ENCODE peak calls at places on chromosomes 7 and 10, in six cellular contexts. B is iPS DF 19.7, Y is NCI-H2081, Q is GM12892, O is osteocyte, F is mucosa of gallbladder. A is an unnamed sample.

GRCh38 chr10:93115661-93116383 is 42.1 kb downstream of the CYP26A1 start:
- DNase-seq in O (peak; percentile 84), Q (peak; percentile 43), Y (peak; percentile 12), B (peak; percentile 52), F (peak; percentile 64), A (peak; percentile 15)

GRCh38 chr10:15189133-15189881 is 20.8 kb upstream of the NMT2 start:
- DNase-seq in F (no peak), B (no peak), O (no peak), Y (no peak), Q (no peak), A (no peak)

GRCh38 chr7:22826593-22826992 is 3.9 kb upstream of the TOMM7 start:
- DNase-seq in O (no peak), F (no peak), Q (no peak), B (no peak), Y (no peak), A (no peak)

GRCh38 chr10:6148251-6148691 is 54.5 kb upstream of the PFKFB3 start:
- DNase-seq in F (no peak), B (no peak), O (no peak), Y (no peak), Q (no peak), A (no peak)

GRCh38 chr10:108911814-108912541 is 1011.3 kb downstream of the XPNPEP1 start:
- DNase-seq in B (peak; percentile 63), F (peak; percentile 74), Y (no peak), O (no peak), Q (no peak), A (no peak)

GRCh38 chr10:88555190-88555894 is 27.8 kb downstream of the RNLS start:
- DNase-seq in B (no peak), Q (no peak), O (no peak), F (no peak), Y (no peak), A (no peak)

GRCh38 chr10:86523348-86523747 is 1.8 kb upstream of the WAPL start:
- DNase-seq in Q (no peak), B (no peak), F (no peak), Y (peak; percentile 18), O (no peak), A (no peak)

GRCh38 chr7:26091933-26092332 is 60.1 kb upstream of the NFE2L3 start:
- DNase-seq in F (no peak), Q (no peak), Y (peak; percentile 14), B (no peak), O (no peak), A (no peak)

GRCh38 chr10:125531470-125531869 is 151.5 kb downstream of the TEX36 start:
- DNase-seq in O (peak; percentile 30), Q (no peak), F (no peak), Y (peak; percentile 54), B (no peak), A (no peak)

GRCh38 chr7:31788445-31788844 is 101.4 kb downstream of the PPP1R17 start:
- DNase-seq in B (no peak), Q (no peak), Y (no peak), F (no peak), O (no peak), A (no peak)

GRCh38 chr10:91540714-91541113 is 92.2 kb downstream of the PPP1R3C start:
- DNase-seq in B (no peak), O (no peak), F (no peak), Y (no peak), Q (no peak), A (no peak)

GRCh38 chr10:99975942-99976809 is 33.6 kb downstream of the DNMBP start:
- DNase-seq in F (no peak), Y (no peak), B (no peak), Q (no peak), O (no peak), A (no peak)

GRCh38 chr10:5614081-5614721 is 52.2 kb downstream of the ASB13 start:
- DNase-seq in Q (no peak), F (no peak), Y (no peak), O (no peak), B (no peak), A (no peak)

GRCh38 chr10:43040482-43041256 is 36.2 kb upstream of the RET start:
- DNase-seq in O (peak; percentile 75), Y (no peak), B (no peak), Q (no peak), F (no peak), A (no peak)

GRCh38 chr7:44990520-44991023 is 9.4 kb upstream of the CCM2 start:
- DNase-seq in Y (no peak), F (no peak), O (no peak), Q (no peak), B (no peak), A (no peak)

GRCh38 chr7:23021581-23021980 is 7.7 kb upstream of the HYCC1 start:
- DNase-seq in Y (no peak), B (no peak), F (no peak), O (no peak), Q (no peak), A (no peak)

GRCh38 chr10:125101049-125101448 is 59.3 kb downstream of the CTBP2 start:
- DNase-seq in Y (no peak), B (no peak), Q (no peak), O (no peak), F (no peak), A (no peak)

GRCh38 chr7:72538147-72538546 is 126.0 kb upstream of the CALN1 start:
- DNase-seq in B (no peak), F (no peak), Q (no peak), O (no peak), Y (no peak), A (no peak)

GRCh38 chr10:70560511-70560931 is 42.0 kb downstream of the PRF1 start:
- DNase-seq in F (no peak), O (no peak), Q (no peak), B (no peak), Y (no peak), A (no peak)

GRCh38 chr10:131429141-131429540 is 117.6 kb upstream of the TCERG1L start:
- DNase-seq in O (no peak), Q (no peak), Y (no peak), F (no peak), B (no peak), A (no peak)

GRCh38 chr10:43252785-43253341 is 14.0 kb downstream of the RASGEF1A start:
- DNase-seq in Y (no peak), B (no peak), Q (peak; percentile 7), F (no peak), O (peak; percentile 62), A (no peak)

GRCh38 chr10:29007748-29008610 is 280.9 kb upstream of the LYZL1 start:
- DNase-seq in Y (no peak), F (no peak), Q (no peak), B (no peak), O (no peak), A (no peak)

GRCh38 chr10:33196710-33197406 is 137.6 kb downstream of the NRP1 start:
- DNase-seq in O (peak; percentile 17), F (peak; percentile 38), Y (no peak), Q (no peak), B (no peak), A (no peak)

GRCh38 chr7:22945584-22945983 is 68.3 kb downstream of the HYCC1 start:
- DNase-seq in F (no peak), Q (no peak), O (no peak), B (no peak), Y (no peak), A (no peak)

GRCh38 chr7:123494193-123494796 is 40.1 kb downstream of the IQUB start:
- DNase-seq in Y (peak; percentile 56), O (no peak), F (peak; percentile 23), B (no peak), Q (no peak), A (peak; percentile 20)

GRCh38 chr10:110162749-110163148 is 44.7 kb upstream of the MXI1 start:
- DNase-seq in B (no peak), O (no peak), Y (no peak), Q (no peak), F (no peak), A (no peak)

GRCh38 chr10:4344544-4344994 is 481.4 kb upstream of the AKR1E2 start:
- DNase-seq in F (peak; percentile 40), B (peak; percentile 12), Y (no peak), Q (no peak), O (peak; percentile 96), A (peak; percentile 57)

GRCh38 chr10:129909080-129909479 is 55.0 kb downstream of the EBF3 start:
- DNase-seq in F (no peak), Y (no peak), O (no peak), Q (no peak), B (no peak), A (no peak)

A was measured in Panc1.